ENCODE peak calls at places on chromosomes 3 and 15, in five cellular contexts. J is transverse colon, C is cardiac muscle cell, V is fibroblast of lung, Z is left lung. K is an unnamed sample.

GRCh38 chr3:52046186-52046913 is 10.0 kb downstream of the DUSP7 start:
- DNase-seq in V (peak; percentile 91), J (no peak), C (peak; percentile 90), Z (no peak), K (peak; percentile 99)

GRCh38 chr15:62606376-62607164 is 436.0 kb upstream of the TPM1 start:
- DNase-seq in V (peak; percentile 98), Z (no peak), J (no peak), C (peak; percentile 97), K (peak; percentile 87)

GRCh38 chr3:49872801-49873281 is 3.1 kb upstream of the CAMKV start:
- DNase-seq in C (no peak), J (no peak), V (no peak), Z (no peak), K (no peak)

GRCh38 chr3:45968149-45968548 is 24.9 kb downstream of the CXCR6 start:
- DNase-seq in J (no peak), V (no peak), C (no peak), Z (no peak), K (no peak)

GRCh38 chr15:27873825-27874224 is 225.3 kb downstream of the OCA2 start:
- DNase-seq in J (no peak), Z (no peak), C (no peak), V (no peak), K (no peak)

GRCh38 chr3:37909067-37909911 is 47.6 kb downstream of the CTDSPL start:
- DNase-seq in Z (no peak), J (no peak), C (peak; percentile 72), V (no peak), K (no peak)

GRCh38 chr3:152417181-152417580 is 148.5 kb downstream of the MBNL1 start:
- DNase-seq in C (no peak), V (no peak), Z (no peak), J (no peak), K (peak; percentile 64)

GRCh38 chr3:45612918-45613602 is 18.5 kb downstream of the LIMD1 start:
- DNase-seq in J (peak; percentile 37), V (no peak), Z (no peak), C (peak; percentile 57), K (no peak)

GRCh38 chr3:66991478-66991877 is 6.6 kb upstream of the KBTBD8 start:
- DNase-seq in J (no peak), V (peak; percentile 93), Z (no peak), C (peak; percentile 90), K (peak; percentile 92)

GRCh38 chr3:166190360-166190759 is 353.1 kb upstream of the BCHE start:
- DNase-seq in V (peak; percentile 22), C (no peak), Z (no peak), J (no peak), K (peak; percentile 89)

DNA sequence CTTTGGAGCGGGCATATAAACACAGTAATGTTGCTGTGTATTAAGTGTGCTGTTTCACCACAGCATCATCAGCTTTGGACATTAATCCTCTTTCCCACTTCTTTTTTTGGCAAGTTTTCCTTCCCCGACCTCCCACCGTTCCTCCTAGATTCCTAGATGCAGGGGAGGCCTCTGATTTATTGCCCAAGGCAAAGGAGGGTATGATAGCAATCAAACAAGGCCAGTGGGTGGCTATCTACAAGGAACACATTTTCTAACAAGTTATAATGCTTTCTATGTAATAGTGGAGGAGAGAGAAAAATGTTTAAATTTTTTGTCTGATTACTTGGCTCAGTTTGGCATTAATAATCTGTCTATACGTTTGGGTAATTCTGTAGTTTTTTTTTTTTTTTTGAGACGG is 38.1 kb downstream of the ATG7 start:
- DNase-seq in Z (no peak), J (no peak), C (no peak), V (no peak), K (no peak)
- H3K36me3 ChIP-seq in Z (no peaks in the 10 kb centered on the region), J (peaks cover 32% of the 10 kb centered on the region), C (peaks cover 9% of the 10 kb centered on the region), V (peaks cover 8% of the 10 kb centered on the region), K (peaks cover 20% of the 10 kb centered on the region)

GRCh38 chr3:40477671-40478070 is 749 bp downstream of the ZNF619 start:
- DNase-seq in J (no peak), V (no peak), Z (no peak), C (no peak), K (peak; percentile 19)
- H3K4me3 ChIP-seq in J (no peak overlapping the region), V (peak overlapping the region; percentile 65), Z (peak overlapping the region; percentile 78), C (no peak overlapping the region), K (peak overlapping the region; percentile 55)

GRCh38 chr15:68210409-68210756 is 5.3 kb upstream of the CALML4 start:
- DNase-seq in J (no peak), C (no peak), V (no peak), Z (no peak), K (no peak)

GRCh38 chr15:68208136-68208535 is 3.0 kb upstream of the CALML4 start:
- DNase-seq in J (no peak), V (no peak), C (no peak), Z (no peak), K (no peak)

GRCh38 chr15:68208641-68209240 is 3.6 kb upstream of the CALML4 start:
- DNase-seq in J (no peak), Z (no peak), C (no peak), V (no peak), K (no peak)

GRCh38 chr15:68209735-68210408 is 4.7 kb upstream of the CALML4 start:
- DNase-seq in V (no peak), Z (no peak), C (no peak), J (no peak), K (peak; percentile 28)

DNA sequence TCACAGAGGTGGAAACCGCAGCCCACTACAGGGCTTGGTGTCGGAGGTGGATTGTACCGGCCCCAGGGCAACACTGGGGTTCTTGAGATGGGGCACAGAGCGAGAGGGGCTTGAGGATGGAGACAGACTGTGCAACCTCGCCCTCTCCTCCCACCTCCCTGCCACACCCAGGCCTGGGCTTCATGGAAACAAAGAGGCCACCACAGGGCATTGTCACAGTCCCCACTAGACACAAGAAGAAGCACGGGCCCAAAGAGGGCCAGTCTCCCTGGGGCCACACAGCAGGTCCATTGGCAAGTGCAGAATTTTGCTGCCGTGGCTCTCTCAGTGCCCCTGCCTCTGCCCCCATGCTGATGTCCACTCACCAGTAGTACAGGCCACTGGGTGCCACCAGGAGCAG is 4.1 kb upstream of the CALML4 start:
- DNase-seq in V (no peak), C (no peak), Z (no peak), J (no peak), K (no peak)
- H3K36me3 ChIP-seq in V (peaks cover 2% of the 10 kb centered on the region), C (no peaks in the 10 kb centered on the region), Z (no peaks in the 10 kb centered on the region), J (no peaks in the 10 kb centered on the region), K (peaks cover 2% of the 10 kb centered on the region)

GRCh38 chr3:174855002-174855401 is 4.1 kb upstream of the NAALADL2 start:
- DNase-seq in C (no peak), V (no peak), Z (no peak), J (no peak), K (peak; percentile 22)
- H3K4me3 ChIP-seq in C (no peak overlapping the region), V (no peak overlapping the region), Z (no peak overlapping the region), J (no peak overlapping the region), K (no peak overlapping the region)

DNA sequence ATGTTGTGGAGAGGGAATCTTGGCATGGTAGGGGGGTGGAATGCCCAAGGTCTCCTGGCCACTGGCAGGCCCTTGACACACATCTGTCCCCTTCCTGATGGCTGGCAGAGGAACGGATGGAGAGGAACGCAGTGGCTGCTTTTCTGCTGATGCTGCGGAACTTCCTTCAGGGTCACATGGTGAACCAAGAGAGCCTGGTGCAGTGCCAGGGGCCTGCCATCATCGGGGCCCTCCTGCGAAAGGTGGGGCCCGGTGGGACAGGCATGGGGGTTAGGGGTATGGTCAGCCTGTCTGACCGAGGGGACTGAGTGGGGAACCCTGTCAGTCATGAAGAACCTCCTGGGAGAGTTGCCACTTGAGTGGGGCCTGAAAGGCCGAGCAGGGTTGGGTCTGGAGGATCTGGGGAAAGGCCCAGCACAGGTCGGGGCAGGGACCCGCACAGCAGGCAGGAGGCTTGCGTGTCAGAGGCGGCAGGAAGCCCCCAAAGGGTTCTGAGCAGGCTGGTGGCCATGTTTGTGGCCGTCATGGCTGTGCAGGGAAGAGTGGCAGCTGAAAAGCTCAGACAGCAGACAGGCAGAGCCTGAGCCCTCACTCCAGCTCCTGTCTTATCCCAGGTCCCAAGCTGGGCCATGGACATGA is 18.1 kb downstream of the NBEAL2 start:
- DNase-seq in C (no peak), J (no peak), V (no peak), Z (peak; percentile 63), K (no peak)
- H3K36me3 ChIP-seq in C (no peaks in the 10 kb centered on the region), J (peaks cover 19% of the 10 kb centered on the region), V (no peaks in the 10 kb centered on the region), Z (no peaks in the 10 kb centered on the region), K (peaks cover 62% of the 10 kb centered on the region)

GRCh38 chr15:28885630-28886430 is at the start of gene APBA2:
- DNase-seq in J (no peak), V (peak; percentile 48), Z (no peak), C (peak; percentile 59), K (no peak)

GRCh38 chr15:28888900-28889299 is 3.1 kb downstream of the APBA2 start:
- DNase-seq in Z (no peak), J (no peak), C (no peak), V (no peak), K (no peak)

GRCh38 chr15:28888302-28888894 is 2.6 kb downstream of the APBA2 start:
- DNase-seq in V (no peak), J (no peak), Z (no peak), C (no peak), K (no peak)

GRCh38 chr15:28886431-28887343 is 913 bp downstream of the APBA2 start:
- DNase-seq in Z (no peak), J (no peak), V (no peak), C (no peak), K (no peak)

GRCh38 chr15:28887344-28888174 is 1.8 kb downstream of the APBA2 start:
- DNase-seq in V (no peak), J (no peak), C (no peak), Z (no peak), K (no peak)
- H3K4me3 ChIP-seq in V (no peak overlapping the region), J (no peak overlapping the region), C (no peak overlapping the region), Z (no peak overlapping the region), K (no peak overlapping the region)

GRCh38 chr15:64731807-64732151 is 43.6 kb downstream of the RBPMS2 start:
- DNase-seq in J (no peak), Z (no peak), V (no peak), C (no peak), K (no peak)
- H3K36me3 ChIP-seq in J (no peaks in the 10 kb centered on the region), Z (no peaks in the 10 kb centered on the region), V (no peaks in the 10 kb centered on the region), C (peaks cover 21% of the 10 kb centered on the region), K (no peaks in the 10 kb centered on the region)

DNA sequence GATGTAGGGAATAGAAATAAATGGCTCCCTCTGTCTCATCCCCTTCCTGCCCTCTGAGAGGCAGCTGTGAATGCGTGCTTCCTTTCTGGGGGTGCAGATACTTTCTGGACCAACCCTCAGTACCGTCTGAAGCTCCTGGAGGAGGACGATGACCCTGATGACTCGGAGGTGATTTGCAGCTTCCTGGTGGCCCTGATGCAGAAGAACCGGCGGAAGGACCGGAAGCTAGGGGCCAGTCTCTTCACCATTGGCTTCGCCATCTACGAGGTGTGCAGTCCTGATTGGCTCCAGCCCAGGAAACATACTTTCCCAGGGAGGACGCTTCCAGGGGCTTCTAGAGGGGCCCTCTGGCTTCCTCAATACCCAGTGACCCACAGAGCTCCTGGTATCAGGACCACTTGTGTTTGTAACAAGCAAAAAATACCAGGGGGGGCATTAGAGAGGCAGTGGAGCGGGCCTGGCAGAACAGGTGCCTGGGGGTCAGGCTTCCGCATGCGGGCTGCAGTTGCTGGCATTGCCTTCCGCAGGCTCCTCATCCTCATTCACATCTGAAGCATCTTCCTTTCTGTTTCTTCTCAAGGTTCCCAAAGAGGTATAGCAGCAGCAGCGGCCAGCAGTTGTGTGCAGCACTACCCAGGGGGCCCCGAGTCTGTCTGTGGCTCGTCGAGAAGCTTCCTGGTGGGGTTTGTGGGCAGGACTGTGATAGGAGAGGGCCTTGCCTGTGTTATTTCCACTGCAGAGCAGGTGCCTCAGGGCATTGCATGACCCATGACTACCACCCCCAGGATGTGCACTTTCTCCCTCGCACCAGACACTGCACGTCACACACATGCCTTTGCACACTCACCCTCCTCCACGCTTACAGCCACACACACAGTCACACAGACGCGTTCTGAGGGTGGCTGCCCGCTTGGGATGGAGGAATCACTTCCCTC is 42.5 kb downstream of the CAPN3 start:
- DNase-seq in J (no peak), Z (no peak), V (no peak), C (no peak), K (no peak)
- H3K4me3 ChIP-seq in J (no peak overlapping the region), Z (no peak overlapping the region), V (no peak overlapping the region), C (no peak overlapping the region), K (no peak overlapping the region)